ENCODE peak calls at places on chromosomes 12 and 14, in four cellular contexts. Q is pancreas; D is CD8-positive, alpha-beta T cell; R is upper lobe of left lung. K is an unnamed sample. For H3K4me1, the result is how much of the 10 kb centered on the place peaks cover.

GRCh38 chr12:107586256-107586970 is 99.2 kb upstream of the PWP1 start:
- DNase-seq in Q (no peak), R (no peak), D (no peak), K (no peak)

GRCh38 chr12:18421840-18422239 is 160.5 kb downstream of the PIK3C2G start:
- DNase-seq in D (no peak), Q (no peak), R (no peak), K (no peak)

GRCh38 chr14:56172571-56172971 is 54.4 kb downstream of the PELI2 start:
- DNase-seq in D (no peak), Q (no peak), R (no peak), K (no peak)

GRCh38 chr14:101563654-101564443 is 2.6 kb downstream of the DIO3 start:
- DNase-seq in Q (no peak), D (no peak), R (no peak), K (no peak)

GRCh38 chr12:64890873-64891468 is 66.5 kb downstream of the TBC1D30 start:
- DNase-seq in D (no peak), R (no peak), Q (no peak), K (no peak)

GRCh38 chr14:31042300-31042699 is 16.1 kb upstream of the STRN3 start:
- DNase-seq in D (no peak), Q (no peak), R (no peak), K (no peak)

GRCh38 chr12:6630696-6631095 is 5.1 kb downstream of the LPAR5 start:
- DNase-seq in R (no peak), Q (no peak), D (no peak), K (no peak)

GRCh38 chr14:60931206-60931605 is 49.7 kb downstream of the TRMT5 start:
- DNase-seq in R (no peak), D (no peak), Q (no peak), K (no peak)

GRCh38 chr12:107512391-107512790 is 173.2 kb upstream of the PWP1 start:
- DNase-seq in Q (no peak), D (no peak), R (no peak), K (no peak)

GRCh38 chr12:65520658-65521057 is 242.2 kb downstream of the MSRB3 start:
- DNase-seq in Q (no peak), R (no peak), D (no peak), K (no peak)

GRCh38 chr12:33588725-33589405 is 149.2 kb upstream of the SYT10 start:
- DNase-seq in Q (no peak), D (no peak), R (no peak), K (no peak)

GRCh38 chr14:99175331-99176155 is 96.5 kb downstream of the BCL11B start:
- DNase-seq in D (no peak), R (no peak), Q (no peak), K (no peak)

GRCh38 chr14:86838363-86838762 is 1154.6 kb downstream of the GALC start:
- DNase-seq in R (no peak), Q (no peak), D (no peak), K (no peak)

GRCh38 chr12:113786107-113786506 is 180.0 kb downstream of the RBM19 start:
- DNase-seq in R (no peak), D (no peak), Q (no peak), K (no peak)

GRCh38 chr14:61720302-61720677 is 25.0 kb downstream of the HIF1A start:
- DNase-seq in D (no peak), Q (no peak), R (no peak), K (no peak)

GRCh38 chr12:113069751-113070116 is 13.2 kb downstream of the DTX1 start:
- DNase-seq in R (no peak), D (no peak), Q (no peak), K (no peak)

GRCh38 chr12:108115746-108116125 is 13.4 kb upstream of the WSCD2 start:
- DNase-seq in R (no peak), Q (no peak), D (no peak), K (no peak)

GRCh38 chr14:65492277-65492676 is 79.7 kb downstream of the FUT8 start:
- DNase-seq in R (no peak), Q (no peak), D (no peak), K (no peak)

GRCh38 chr14:78644824-78645559 is 474.8 kb downstream of the NRXN3 start:
- DNase-seq in Q (no peak), R (no peak), D (no peak), K (no peak)

GRCh38 chr12:58298793-58299192 is 357.4 kb downstream of the ATP23 start:
- DNase-seq in Q (no peak), D (no peak), R (no peak), K (no peak)

GRCh38 chr12:110330544-110330943 is 49.5 kb downstream of the ATP2A2 start:
- DNase-seq in D (no peak), Q (no peak), R (no peak), K (no peak)

GRCh38 chr12:80811957-80812708 is 95.4 kb downstream of the MYF5 start:
- DNase-seq in D (no peak), R (no peak), Q (no peak), K (no peak)

GRCh38 chr12:123815968-123816367 is 53.9 kb downstream of the DNAH10 start:
- DNase-seq in Q (no peak), R (no peak), D (no peak), K (no peak)

GRCh38 chr12:754871-755562 is 2.6 kb downstream of the WNK1 start:
- DNase-seq in R (no peak), Q (no peak), D (no peak), K (no peak)

GRCh38 chr12:6230321-6231110 is 30.3 kb downstream of the CD9 start:
- DNase-seq in D (peak), R (peak), Q (peak), K (no peak)

GRCh38 chr12:109458086-109458485 is 19.0 kb downstream of the KCTD10 start:
- DNase-seq in Q (no peak), R (no peak), D (no peak), K (no peak)

GRCh38 chr14:81122326-81122725 is 98.4 kb downstream of the GTF2A1 start:
- DNase-seq in R (no peak), D (no peak), Q (no peak), K (no peak)

GRCh38 chr12:25994252-25994651 is 35.8 kb downstream of the RASSF8 start:
- DNase-seq in Q (no peak), R (no peak), D (no peak), K (no peak)

GRCh38 chr12:45357547-45358417 is 141.9 kb downstream of the ANO6 start:
- DNase-seq in R (no peak), D (no peak), Q (no peak), K (no peak)

GRCh38 chr12:2507811-2508210 is 287.0 kb upstream of the FKBP4 start:
- DNase-seq in D (no peak), R (no peak), Q (no peak), K (no peak)

GRCh38 chr12:26539131-26539530 is 293.9 kb downstream of the ITPR2 start:
- DNase-seq in R (no peak), Q (no peak), D (no peak), K (no peak)

GRCh38 chr14:73238262-73238852 is 1.1 kb downstream of the PAPLN start:
- DNase-seq in D (no peak), Q (no peak), R (no peak), K (no peak)

GRCh38 chr12:3122841-3123678 is 45.9 kb downstream of the TSPAN9 start:
- DNase-seq in D (no peak), Q (no peak), R (peak), K (peak)

GRCh38 chr12:71871116-71871515 is 31.6 kb downstream of the TBC1D15 start:
- DNase-seq in D (no peak), Q (no peak), R (no peak), K (no peak)

GRCh38 chr12:76631741-76632140 is 72.2 kb upstream of the OSBPL8 start:
- DNase-seq in D (no peak), R (no peak), Q (no peak), K (no peak)
- H3K4me1 ChIP-seq in D (under half), R (under half), Q (under half), K (under half)

GRCh38 chr12:106304797-106305196 is 2.3 kb downstream of the TCP11L2 start:
- DNase-seq in Q (no peak), D (no peak), R (no peak), K (no peak)

GRCh38 chr12:106307176-106307575 is 4.6 kb downstream of the TCP11L2 start:
- DNase-seq in D (no peak), Q (no peak), R (no peak), K (no peak)

GRCh38 chr12:106303202-106303820 is 778 bp downstream of the TCP11L2 start:
- DNase-seq in D (peak), Q (peak), R (peak), K (peak)

GRCh38 chr12:106304001-106304421 is 1.5 kb downstream of the TCP11L2 start:
- DNase-seq in Q (no peak), R (no peak), D (no peak), K (no peak)

DNA sequence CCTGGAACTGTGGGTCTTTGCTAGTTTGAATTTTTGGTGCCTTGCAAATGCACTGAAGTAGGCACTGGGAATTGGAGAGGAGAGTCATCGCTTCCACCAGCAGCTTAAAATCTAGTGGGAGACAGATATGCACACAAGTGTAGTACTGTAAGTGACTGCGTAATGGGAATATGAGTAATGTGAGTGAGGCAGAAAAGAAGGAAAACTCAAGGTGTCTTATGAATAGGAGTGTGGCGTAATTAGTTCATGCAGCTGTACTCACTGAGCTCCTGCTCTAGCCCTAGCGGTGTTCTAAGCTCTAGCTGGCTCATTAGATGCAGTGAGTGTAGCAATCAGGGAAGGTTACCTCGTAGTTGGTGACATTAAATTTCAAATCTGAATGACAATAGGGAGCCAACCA is 2.8 kb downstream of the TCP11L2 start:
- DNase-seq in Q (no peak), D (no peak), R (no peak), K (no peak)
- H3K4me1 ChIP-seq in Q (under half), D (under half), R (half or more), K (under half)

GRCh38 chr14:100239840-100240724 is 1.1 kb downstream of the YY1 start:
- DNase-seq in Q (peak), R (peak), D (peak), K (peak)
- H3K4me1 ChIP-seq in Q (under half), R (half or more), D (half or more), K (under half)

DNA sequence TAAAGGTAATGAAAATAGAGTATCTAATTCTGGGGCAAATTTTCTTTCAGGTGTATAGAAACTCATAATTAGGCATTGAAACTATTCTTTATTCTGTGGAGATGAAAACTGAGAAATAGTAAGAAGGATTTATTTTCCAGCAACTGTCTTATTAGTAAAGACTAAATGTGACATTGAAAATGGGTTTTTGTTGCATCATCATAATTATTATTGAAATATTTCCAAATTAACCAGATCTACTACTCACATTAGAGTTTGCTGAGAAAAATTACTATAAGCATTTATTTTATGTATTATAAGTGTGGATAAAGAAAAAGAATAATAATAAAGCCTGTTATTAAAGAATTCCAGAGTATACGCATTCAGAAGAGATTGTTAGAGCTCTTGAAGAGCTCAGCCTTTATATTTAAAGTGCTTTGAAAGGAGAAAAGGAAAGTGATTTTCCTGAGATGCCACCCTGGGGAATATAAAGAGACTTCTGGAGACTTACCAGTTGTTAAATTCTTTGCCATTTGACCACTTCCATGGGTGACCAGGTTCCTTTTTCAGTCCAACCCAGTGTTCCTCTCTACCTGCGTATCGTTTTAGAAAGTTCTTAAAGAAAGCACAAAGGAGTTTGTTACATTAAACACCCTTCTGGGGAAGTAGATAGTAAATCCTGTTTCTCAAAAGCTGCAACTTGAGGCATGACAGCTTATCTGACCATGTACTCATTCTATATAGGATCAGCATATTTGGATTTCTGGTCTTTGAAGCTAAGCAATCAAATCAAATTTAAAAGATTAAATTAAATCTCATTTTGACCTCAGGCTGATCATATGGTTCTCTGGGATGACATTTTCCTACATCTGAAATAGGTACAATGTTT is 6.4 kb downstream of the CD69 start:
- DNase-seq in Q (no peak), R (no peak), D (no peak), K (no peak)
- H3K4me1 ChIP-seq in Q (under half), R (under half), D (under half), K (under half)

GRCh38 chr12:27970981-27971489 is 1.5 kb downstream of the PTHLH start:
- DNase-seq in R (no peak), Q (no peak), D (no peak), K (no peak)
- H3K4me1 ChIP-seq in R (under half), Q (under half), D (under half), K (under half)